ENCODE peak calls at places on chromosomes 16 and 17, in five cellular contexts. T is HepG2, O is H1, B is GM12878, U is K562. F is an unnamed sample.

GRCh38 chr17:59327891-59328290 is 3.6 kb upstream of the YPEL2 start:
- DNase-seq in T (no peak), O (no peak), B (no peak), U (no peak), F (no peak)

GRCh38 chr17:79338142-79338541 is 263.5 kb downstream of the ENGASE start:
- DNase-seq in T (no peak), O (no peak), B (no peak), U (no peak), F (peak; percentile 36)

GRCh38 chr16:86101135-86101911 is 202.4 kb downstream of the IRF8 start:
- DNase-seq in T (no peak), O (no peak), B (no peak), U (no peak), F (no peak)

GRCh38 chr17:42038221-42038973 is 12.0 kb downstream of the C17orf113 start:
- DNase-seq in T (no peak), O (no peak), B (no peak), U (no peak), F (no peak)

GRCh38 chr17:49193513-49194296 is 16.7 kb downstream of the GNGT2 start:
- DNase-seq in T (no peak), O (peak; percentile 72), B (peak; percentile 98), U (peak; percentile 60), F (peak; percentile 82)

GRCh38 chr17:30600830-30601494 is 123.8 kb downstream of the GOSR1 start:
- DNase-seq in T (no peak), O (no peak), B (no peak), U (no peak), F (peak; percentile 27)

GRCh38 chr17:13346081-13346533 is 255.6 kb downstream of the HS3ST3A1 start:
- DNase-seq in T (no peak), O (no peak), B (no peak), U (no peak), F (peak; percentile 64)

GRCh38 chr17:45973099-45973838 is 25.8 kb upstream of the STH start:
- DNase-seq in T (no peak), O (no peak), B (no peak), U (no peak), F (no peak)

GRCh38 chr17:43442711-43443110 is 41.1 kb upstream of the DHX8 start:
- DNase-seq in T (no peak), O (no peak), B (no peak), U (no peak), F (no peak)

GRCh38 chr17:71496552-71496951 is 624.3 kb upstream of the SOX9 start:
- DNase-seq in T (no peak), O (no peak), B (no peak), U (no peak), F (no peak)

GRCh38 chr17:1506649-1507254 is 9.7 kb downstream of the INPP5K start:
- DNase-seq in T (no peak), O (no peak), B (no peak), U (no peak), F (no peak)

GRCh38 chr17:61007980-61008379 is 330.3 kb downstream of the BCAS3 start:
- DNase-seq in T (no peak), O (no peak), B (no peak), U (no peak), F (peak; percentile 13)

GRCh38 chr16:23464196-23464595 is 11.2 kb upstream of the COG7 start:
- DNase-seq in T (no peak), O (no peak), B (no peak), U (no peak), F (no peak)

GRCh38 chr16:56257260-56257659 is 66.0 kb downstream of the GNAO1 start:
- DNase-seq in T (no peak), O (no peak), B (no peak), U (no peak), F (no peak)

GRCh38 chr17:81243333-81243664 is 4.2 kb downstream of the NDUFAF8 start:
- DNase-seq in T (no peak), O (no peak), B (no peak), U (no peak), F (no peak)

GRCh38 chr16:66154801-66155200 is 211.7 kb upstream of the CDH5 start:
- DNase-seq in T (no peak), O (no peak), B (no peak), U (no peak), F (no peak)

GRCh38 chr17:10077561-10078299 is 120.7 kb downstream of the GAS7 start:
- DNase-seq in T (no peak), O (no peak), B (no peak), U (no peak), F (no peak)

GRCh38 chr17:2094891-2095535 is 40.1 kb downstream of the HIC1 start:
- DNase-seq in T (peak; percentile 92), O (no peak), B (no peak), U (no peak), F (peak; percentile 53)

GRCh38 chr16:72311426-72311825 is 139.5 kb upstream of the PMFBP1 start:
- DNase-seq in T (no peak), O (no peak), B (no peak), U (no peak), F (no peak)

GRCh38 chr17:38926290-38927070 is 1.1 kb downstream of the LASP1NB start:
- DNase-seq in T (no peak), O (no peak), B (no peak), U (no peak), F (no peak)

GRCh38 chr17:63442549-63443035 is 3.5 kb downstream of the CYB561 start:
- DNase-seq in T (no peak), O (no peak), B (no peak), U (peak; percentile 31), F (no peak)

GRCh38 chr17:35185849-35186248 is 8.3 kb downstream of the SLC35G3 start:
- DNase-seq in T (no peak), O (no peak), B (peak; percentile 25), U (no peak), F (no peak)

GRCh38 chr17:45294506-45294905 is 22.3 kb downstream of the MAP3K14 start:
- DNase-seq in T (no peak), O (no peak), B (no peak), U (no peak), F (no peak)

GRCh38 chr17:73955616-73956015 is 247.9 kb upstream of the RPL38 start:
- DNase-seq in T (no peak), O (no peak), B (no peak), U (no peak), F (no peak)

GRCh38 chr16:89020068-89020924 is 43.3 kb upstream of the CBFA2T3 start:
- DNase-seq in T (no peak), O (no peak), B (peak; percentile 59), U (peak; percentile 81), F (no peak)

GRCh38 chr16:64251742-64252141 is 870.1 kb downstream of the CDH11 start:
- DNase-seq in T (no peak), O (no peak), B (no peak), U (no peak), F (no peak)

DNA sequence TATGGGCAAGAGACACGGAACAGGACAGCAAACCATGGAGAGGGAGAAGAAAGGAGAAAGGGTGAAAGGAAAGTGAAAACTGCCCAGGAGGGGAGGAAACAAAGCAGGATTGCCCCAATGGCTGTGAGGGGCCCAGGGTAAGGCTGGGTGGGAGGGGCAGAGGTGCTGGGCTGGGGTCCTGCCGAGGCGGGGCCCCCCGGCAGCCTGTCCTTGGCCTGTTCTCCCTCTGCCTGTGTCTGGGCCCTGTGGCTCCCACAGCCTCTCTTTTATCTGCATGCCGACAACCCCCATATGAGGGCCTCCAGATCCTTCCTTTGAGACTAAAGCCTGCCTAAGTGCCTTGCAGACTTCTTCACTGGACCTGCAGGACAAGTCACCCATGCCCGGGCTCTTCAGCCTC is 15.5 kb downstream of the ZNHIT3 start:
- DNase-seq in T (no peak), O (no peak), B (no peak), U (no peak), F (no peak)
- H3K36me3 ChIP-seq in T (peaks cover 33% of the 10 kb centered on the region), O (peaks cover 72% of the 10 kb centered on the region), B (peaks cover 27% of the 10 kb centered on the region), U (peaks cover 95% of the 10 kb centered on the region), F (peaks cover 24% of the 10 kb centered on the region)

DNA sequence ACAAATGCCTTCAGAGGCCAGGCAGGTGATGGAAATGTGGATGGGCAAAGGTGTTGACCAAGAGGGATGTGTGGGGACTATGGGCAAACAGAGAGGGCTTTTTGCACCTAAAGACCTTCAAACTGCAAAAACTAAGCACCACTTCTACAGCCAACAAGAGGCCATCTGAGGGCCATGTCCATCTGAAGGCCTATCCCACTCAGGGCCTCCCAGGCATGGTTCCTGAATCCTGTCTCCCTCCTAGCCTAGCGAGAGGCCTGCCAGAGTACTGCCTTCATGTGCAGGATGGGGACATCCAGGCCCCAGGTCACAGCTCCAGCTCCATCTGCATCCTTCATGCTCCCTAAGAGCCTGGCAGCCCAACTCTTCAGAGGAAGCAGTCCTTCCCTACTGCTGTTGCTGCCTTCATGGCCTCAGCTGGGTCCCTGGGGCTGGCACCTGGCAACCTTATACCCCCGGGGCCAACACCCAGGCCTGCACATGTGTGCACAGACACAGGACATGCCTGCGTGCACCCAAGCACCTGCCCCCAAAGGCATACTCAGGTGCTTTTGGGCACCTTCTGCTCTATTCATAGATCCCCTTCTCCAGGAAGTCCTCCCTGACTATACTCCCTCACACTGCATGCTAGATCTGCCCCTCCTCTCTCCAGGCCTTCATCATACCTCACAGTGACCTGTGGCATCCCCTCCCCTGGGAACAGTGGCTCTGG is 95.2 kb downstream of the C16orf78 start:
- DNase-seq in T (no peak), O (peak; percentile 35), B (no peak), U (no peak), F (no peak)
- TF ChIP-seq CREB1 in T (no peak), O (no peak), B (no peak), U (no peak), F (no peak)

DNA sequence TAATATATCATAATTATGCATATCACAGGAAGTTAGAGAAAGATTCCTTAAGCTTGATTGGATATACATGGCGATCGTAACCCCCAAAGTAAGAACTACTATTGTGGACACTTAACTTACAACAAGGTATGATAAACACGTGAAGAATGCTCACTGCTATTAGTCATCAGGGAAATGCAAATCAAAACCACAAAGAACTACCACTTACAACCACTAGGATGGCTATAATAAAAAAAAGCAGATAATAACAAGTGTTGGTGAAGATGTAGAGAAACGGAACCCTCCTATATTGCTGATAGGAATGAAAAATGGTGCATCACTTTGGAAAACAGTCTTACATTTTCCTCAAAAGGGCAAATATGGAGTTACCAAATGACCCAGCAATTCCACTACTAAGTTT is 265.9 kb downstream of the SLC39A11 start:
- DNase-seq in T (no peak), O (no peak), B (no peak), U (no peak), F (no peak)
- H3K36me3 ChIP-seq in T (no peaks in the 10 kb centered on the region), O (no peaks in the 10 kb centered on the region), B (peaks cover 5% of the 10 kb centered on the region), U (no peaks in the 10 kb centered on the region), F (no peaks in the 10 kb centered on the region)

GRCh38 chr17:29168079-29168758 is 12.0 kb downstream of the MYO18A start:
- DNase-seq in T (no peak), O (no peak), B (no peak), U (peak; percentile 7), F (no peak)
- TF ChIP-seq CREB1 in T (no peak), O (no peak), B (no peak), U (no peak), F (no peak)

DNA sequence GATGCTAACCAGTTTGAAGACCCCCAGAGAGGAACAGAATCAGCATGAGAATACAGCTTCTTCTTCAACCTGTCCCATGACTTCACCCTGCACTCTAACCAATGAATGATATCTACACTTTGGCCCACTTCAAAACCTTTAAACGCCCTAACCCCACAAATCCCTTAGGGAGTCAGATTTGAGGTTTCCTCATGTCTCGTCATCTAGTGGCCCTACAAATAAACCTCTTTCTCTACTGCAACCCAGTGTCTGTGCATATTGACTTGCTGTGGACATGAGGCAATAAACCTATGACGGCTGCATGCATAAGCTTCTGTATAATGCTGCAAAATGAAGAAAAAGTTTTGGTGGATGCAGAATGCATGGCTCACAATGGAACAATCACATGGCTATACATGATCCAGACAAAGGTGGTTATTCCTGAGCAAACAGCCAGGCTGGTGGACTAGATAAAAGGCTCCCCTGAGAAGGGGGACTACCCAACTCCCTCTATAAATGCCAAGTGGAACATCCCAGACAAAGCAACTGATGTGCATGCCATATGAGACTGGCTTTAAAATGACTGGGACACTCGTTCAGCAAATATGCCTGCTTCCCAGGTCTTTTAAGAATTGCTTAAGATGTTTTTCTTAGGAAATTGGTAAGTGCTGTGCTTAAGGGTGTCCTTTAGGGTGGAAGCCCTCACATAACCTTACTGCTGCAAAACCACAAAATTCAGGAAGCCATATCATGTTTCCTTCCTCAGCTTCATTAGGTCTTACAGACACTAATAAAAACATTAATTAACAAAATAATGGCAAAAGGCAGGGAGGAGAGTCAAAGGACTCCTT is 12.2 kb downstream of the N4BP1 start:
- DNase-seq in T (no peak), O (no peak), B (no peak), U (no peak), F (no peak)
- H3K36me3 ChIP-seq in T (no peaks in the 10 kb centered on the region), O (no peaks in the 10 kb centered on the region), B (peaks cover 2% of the 10 kb centered on the region), U (no peaks in the 10 kb centered on the region), F (peaks cover 13% of the 10 kb centered on the region)